ENCODE peak calls at places on chromosomes 13 and 19, in five cellular contexts. C is dorsolateral prefrontal cortex, T is HAP-1, O is AG09309, Z is hepatocyte. B is an unnamed sample.

GRCh38 chr19:55619264-55619663 is 5.1 kb downstream of the ZNF784 start:
- DNase-seq in C (no peak), T (no peak), O (no peak), Z (no peak), B (no peak)

GRCh38 chr13:26051231-26052135 is at the start of gene SHISA2:
- DNase-seq in C (no peak), T (no peak), O (no peak), Z (peak), B (peak)

GRCh38 chr19:47176627-47177090 is 46.0 kb downstream of the SAE1 start:
- DNase-seq in C (no peak), T (no peak), O (peak), Z (no peak), B (no peak)

GRCh38 chr13:78625384-78625783 is 22.0 kb upstream of the POU4F1 start:
- DNase-seq in C (no peak), T (no peak), O (no peak), Z (no peak), B (no peak)

GRCh38 chr13:108961542-108962125 is 332.2 kb downstream of the MYO16 start:
- DNase-seq in C (no peak), T (peak), O (peak), Z (peak), B (peak)

GRCh38 chr13:83895994-83896580 is 13.8 kb upstream of the SLITRK1 start:
- DNase-seq in C (no peak), T (no peak), O (no peak), Z (no peak), B (no peak)

GRCh38 chr13:23159205-23159586 is 21.6 kb upstream of the SGCG start:
- DNase-seq in C (peak), T (peak), O (no peak), Z (peak), B (no peak)

GRCh38 chr13:33075996-33076395 is 59.8 kb downstream of the KL start:
- DNase-seq in C (no peak), T (no peak), O (no peak), Z (no peak), B (no peak)

GRCh38 chr19:51156710-51157109 is 14.6 kb downstream of the SIGLEC7 start:
- DNase-seq in C (no peak), T (no peak), O (no peak), Z (peak), B (no peak)

B was measured in cerebellum.